ENCODE peak calls at places on chromosome 22, in eight cellular contexts. One of them, this sample, is unnamed. For H3K9me3, the result is how much of the 10 kb centered on the place peaks cover.

GRCh38 chr22:46076651-46077339 is 73.5 kb upstream of the PPARA start:
- DNase-seq in CD4-positive, alpha-beta T cell: no peak
- DNase-seq in ovary: no peak
- DNase-seq in K562: no peak
- DNase-seq in GM23248: peak
- DNase-seq in keratinocyte: no peak
- DNase-seq in heart right ventricle: no peak
- DNase-seq in left lung: peak
- DNase-seq in this sample: no peak

GRCh38 chr22:25114369-25115362 is 85.0 kb upstream of the CRYBB3 start:
- DNase-seq in K562: no peak
- DNase-seq in CD4-positive, alpha-beta T cell: no peak
- DNase-seq in keratinocyte: peak
- DNase-seq in left lung: no peak
- DNase-seq in heart right ventricle: no peak
- DNase-seq in ovary: no peak
- DNase-seq in GM23248: no peak
- DNase-seq in this sample: no peak

GRCh38 chr22:37627545-37627944 is 11.9 kb upstream of the SH3BP1 start:
- DNase-seq in left lung: peak
- DNase-seq in GM23248: no peak
- DNase-seq in ovary: no peak
- DNase-seq in K562: no peak
- DNase-seq in heart right ventricle: no peak
- DNase-seq in CD4-positive, alpha-beta T cell: peak
- DNase-seq in keratinocyte: no peak
- DNase-seq in this sample: no peak

GRCh38 chr22:38026130-38027111 is 30.8 kb upstream of the PICK1 start:
- DNase-seq in heart right ventricle: no peak
- DNase-seq in ovary: no peak
- DNase-seq in CD4-positive, alpha-beta T cell: no peak
- DNase-seq in left lung: peak
- DNase-seq in keratinocyte: no peak
- DNase-seq in GM23248: no peak
- DNase-seq in K562: no peak
- DNase-seq in this sample: no peak

GRCh38 chr22:23058063-23058462 is 12.3 kb upstream of the GNAZ start:
- DNase-seq in heart right ventricle: no peak
- DNase-seq in GM23248: no peak
- DNase-seq in left lung: no peak
- DNase-seq in keratinocyte: no peak
- DNase-seq in K562: peak
- DNase-seq in ovary: no peak
- DNase-seq in CD4-positive, alpha-beta T cell: no peak
- DNase-seq in this sample: no peak

GRCh38 chr22:37223965-37224551 is 11.8 kb upstream of the SSTR3 start:
- DNase-seq in keratinocyte: no peak
- DNase-seq in ovary: no peak
- DNase-seq in K562: no peak
- DNase-seq in CD4-positive, alpha-beta T cell: peak
- DNase-seq in heart right ventricle: no peak
- DNase-seq in GM23248: no peak
- DNase-seq in left lung: peak
- DNase-seq in this sample: no peak

GRCh38 chr22:40310081-40310770 is 36.1 kb upstream of the ADSL start:
- DNase-seq in K562: no peak
- DNase-seq in keratinocyte: no peak
- DNase-seq in GM23248: peak
- DNase-seq in left lung: no peak
- DNase-seq in heart right ventricle: no peak
- DNase-seq in ovary: no peak
- DNase-seq in CD4-positive, alpha-beta T cell: no peak
- DNase-seq in this sample: no peak

GRCh38 chr22:24337894-24338645 is 67.4 kb downstream of the SPECC1L start:
- DNase-seq in GM23248: no peak
- DNase-seq in ovary: no peak
- DNase-seq in K562: no peak
- DNase-seq in keratinocyte: no peak
- DNase-seq in heart right ventricle: no peak
- DNase-seq in CD4-positive, alpha-beta T cell: no peak
- DNase-seq in left lung: no peak
- DNase-seq in this sample: no peak

GRCh38 chr22:19019029-19019678 is 83.1 kb upstream of the PRODH start:
- DNase-seq in K562: no peak
- DNase-seq in GM23248: no peak
- DNase-seq in heart right ventricle: no peak
- DNase-seq in keratinocyte: no peak
- DNase-seq in CD4-positive, alpha-beta T cell: no peak
- DNase-seq in ovary: no peak
- DNase-seq in left lung: no peak
- DNase-seq in this sample: no peak

GRCh38 chr22:19235874-19236273 is 55.6 kb downstream of the CLTCL1 start:
- DNase-seq in K562: no peak
- DNase-seq in GM23248: no peak
- DNase-seq in keratinocyte: no peak
- DNase-seq in CD4-positive, alpha-beta T cell: no peak
- DNase-seq in left lung: no peak
- DNase-seq in heart right ventricle: no peak
- DNase-seq in ovary: no peak
- DNase-seq in this sample: no peak

GRCh38 chr22:30054067-30054763 is 26.0 kb upstream of the HORMAD2 start:
- DNase-seq in left lung: no peak
- DNase-seq in keratinocyte: no peak
- DNase-seq in ovary: no peak
- DNase-seq in K562: no peak
- DNase-seq in heart right ventricle: no peak
- DNase-seq in GM23248: no peak
- DNase-seq in CD4-positive, alpha-beta T cell: no peak
- DNase-seq in this sample: no peak

GRCh38 chr22:44727709-44728108 is 24.7 kb upstream of the ARHGAP8 start:
- DNase-seq in GM23248: no peak
- DNase-seq in CD4-positive, alpha-beta T cell: no peak
- DNase-seq in left lung: peak
- DNase-seq in K562: no peak
- DNase-seq in heart right ventricle: no peak
- DNase-seq in ovary: no peak
- DNase-seq in keratinocyte: no peak
- DNase-seq in this sample: no peak

GRCh38 chr22:20607157-20607907 is 99.9 kb downstream of the MED15 start:
- DNase-seq in CD4-positive, alpha-beta T cell: no peak
- DNase-seq in K562: no peak
- DNase-seq in ovary: no peak
- DNase-seq in heart right ventricle: no peak
- DNase-seq in GM23248: no peak
- DNase-seq in keratinocyte: no peak
- DNase-seq in left lung: peak
- DNase-seq in this sample: no peak

GRCh38 chr22:34800265-34800664 is 265.7 kb upstream of the ISX start:
- DNase-seq in CD4-positive, alpha-beta T cell: no peak
- DNase-seq in GM23248: no peak
- DNase-seq in K562: no peak
- DNase-seq in keratinocyte: no peak
- DNase-seq in ovary: peak
- DNase-seq in left lung: no peak
- DNase-seq in heart right ventricle: peak
- DNase-seq in this sample: no peak

GRCh38 chr22:34798605-34799004 is 267.4 kb upstream of the ISX start:
- DNase-seq in K562: no peak
- DNase-seq in GM23248: no peak
- DNase-seq in CD4-positive, alpha-beta T cell: no peak
- DNase-seq in keratinocyte: no peak
- DNase-seq in left lung: no peak
- DNase-seq in ovary: no peak
- DNase-seq in heart right ventricle: peak
- DNase-seq in this sample: no peak

GRCh38 chr22:34808618-34809017 is 257.3 kb upstream of the ISX start:
- DNase-seq in left lung: no peak
- DNase-seq in ovary: no peak
- DNase-seq in CD4-positive, alpha-beta T cell: no peak
- DNase-seq in heart right ventricle: no peak
- DNase-seq in keratinocyte: no peak
- DNase-seq in K562: no peak
- DNase-seq in GM23248: no peak
- DNase-seq in this sample: no peak

GRCh38 chr22:34801221-34801620 is 264.7 kb upstream of the ISX start:
- DNase-seq in heart right ventricle: no peak
- DNase-seq in left lung: peak
- DNase-seq in keratinocyte: no peak
- DNase-seq in GM23248: no peak
- DNase-seq in CD4-positive, alpha-beta T cell: no peak
- DNase-seq in ovary: no peak
- DNase-seq in K562: no peak
- DNase-seq in this sample: no peak

DNA sequence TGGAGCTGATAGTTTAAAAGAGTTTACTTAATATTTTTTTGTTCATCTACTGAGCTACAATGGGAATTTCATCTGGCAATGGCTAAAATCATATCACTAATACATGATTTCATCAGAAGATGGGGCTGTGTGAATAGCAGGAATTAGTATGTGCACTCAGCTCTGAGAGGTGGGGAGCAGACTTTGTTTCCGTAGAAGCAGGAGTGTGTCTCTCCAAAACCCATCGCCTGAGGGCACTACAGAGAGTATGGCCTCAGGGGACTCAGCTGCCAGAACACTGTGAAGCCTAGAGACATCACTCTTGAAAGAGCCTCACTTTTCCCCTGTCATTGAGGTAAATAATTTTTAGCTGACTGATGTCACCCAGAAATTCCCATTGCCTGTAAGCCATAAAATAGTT is 261.4 kb upstream of the ISX start:
- DNase-seq in GM23248: no peak
- DNase-seq in left lung: no peak
- DNase-seq in keratinocyte: no peak
- DNase-seq in K562: peak
- DNase-seq in CD4-positive, alpha-beta T cell: no peak
- DNase-seq in ovary: no peak
- DNase-seq in heart right ventricle: no peak
- DNase-seq in this sample: no peak
- H3K9me3 ChIP-seq in GM23248: under half
- H3K9me3 ChIP-seq in left lung: under half
- H3K9me3 ChIP-seq in keratinocyte: under half
- H3K9me3 ChIP-seq in K562: under half
- H3K9me3 ChIP-seq in CD4-positive, alpha-beta T cell: under half
- H3K9me3 ChIP-seq in ovary: under half
- H3K9me3 ChIP-seq in heart right ventricle: under half
- H3K9me3 ChIP-seq in this sample: under half

DNA sequence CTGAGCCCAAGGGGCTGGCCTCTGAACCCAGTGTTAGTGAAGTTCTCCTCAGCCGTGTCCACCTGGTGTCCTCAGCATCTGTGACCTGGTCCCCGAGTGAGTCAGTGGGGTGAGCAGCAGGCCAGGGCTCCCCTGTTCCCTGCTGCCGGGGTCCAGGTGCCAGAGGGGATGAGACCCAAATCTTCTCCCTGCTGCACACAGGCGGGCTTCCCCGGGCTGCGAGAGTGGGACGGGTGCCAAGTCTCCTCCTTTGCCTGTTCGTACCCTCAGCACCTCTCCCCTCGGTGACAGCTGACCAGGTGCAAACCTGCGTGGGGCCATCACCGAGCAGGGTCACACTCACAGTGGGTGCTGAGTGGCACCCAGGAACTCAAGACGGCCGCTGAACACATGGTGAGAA is 514.6 kb downstream of the TBC1D22A start:
- DNase-seq in heart right ventricle: no peak
- DNase-seq in GM23248: no peak
- DNase-seq in ovary: no peak
- DNase-seq in keratinocyte: no peak
- DNase-seq in K562: no peak
- DNase-seq in left lung: no peak
- DNase-seq in CD4-positive, alpha-beta T cell: no peak
- DNase-seq in this sample: no peak
- H3K9me3 ChIP-seq in heart right ventricle: under half
- H3K9me3 ChIP-seq in GM23248: under half
- H3K9me3 ChIP-seq in ovary: under half
- H3K9me3 ChIP-seq in keratinocyte: under half
- H3K9me3 ChIP-seq in K562: under half
- H3K9me3 ChIP-seq in left lung: under half
- H3K9me3 ChIP-seq in CD4-positive, alpha-beta T cell: under half
- H3K9me3 ChIP-seq in this sample: under half

DNA sequence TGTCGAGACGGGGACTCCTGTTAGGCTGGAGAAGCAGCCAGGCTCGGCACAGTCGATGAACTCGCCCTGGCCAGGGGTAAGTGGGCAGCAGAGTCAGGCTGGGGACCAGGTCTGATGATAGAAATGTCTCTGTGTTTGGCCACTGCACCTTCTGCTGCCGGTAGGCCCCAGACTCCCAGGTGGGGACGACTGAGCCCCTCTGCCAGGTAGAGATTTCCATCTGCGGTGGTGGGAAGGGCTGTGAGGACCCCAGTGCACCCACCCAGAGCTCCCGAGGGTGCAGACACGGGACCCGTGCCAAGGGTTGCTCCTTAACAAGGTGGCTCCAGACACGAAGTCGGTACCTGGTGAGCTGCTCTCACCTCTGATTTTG is 862.5 kb downstream of the TBC1D22A start:
- DNase-seq in heart right ventricle: no peak
- DNase-seq in K562: no peak
- DNase-seq in keratinocyte: no peak
- DNase-seq in GM23248: no peak
- DNase-seq in CD4-positive, alpha-beta T cell: no peak
- DNase-seq in left lung: no peak
- DNase-seq in ovary: no peak
- DNase-seq in this sample: no peak
- H3K9me3 ChIP-seq in heart right ventricle: under half
- H3K9me3 ChIP-seq in K562: under half
- H3K9me3 ChIP-seq in keratinocyte: under half
- H3K9me3 ChIP-seq in GM23248: under half
- H3K9me3 ChIP-seq in CD4-positive, alpha-beta T cell: under half
- H3K9me3 ChIP-seq in left lung: under half
- H3K9me3 ChIP-seq in ovary: under half
- H3K9me3 ChIP-seq in this sample: under half

DNA sequence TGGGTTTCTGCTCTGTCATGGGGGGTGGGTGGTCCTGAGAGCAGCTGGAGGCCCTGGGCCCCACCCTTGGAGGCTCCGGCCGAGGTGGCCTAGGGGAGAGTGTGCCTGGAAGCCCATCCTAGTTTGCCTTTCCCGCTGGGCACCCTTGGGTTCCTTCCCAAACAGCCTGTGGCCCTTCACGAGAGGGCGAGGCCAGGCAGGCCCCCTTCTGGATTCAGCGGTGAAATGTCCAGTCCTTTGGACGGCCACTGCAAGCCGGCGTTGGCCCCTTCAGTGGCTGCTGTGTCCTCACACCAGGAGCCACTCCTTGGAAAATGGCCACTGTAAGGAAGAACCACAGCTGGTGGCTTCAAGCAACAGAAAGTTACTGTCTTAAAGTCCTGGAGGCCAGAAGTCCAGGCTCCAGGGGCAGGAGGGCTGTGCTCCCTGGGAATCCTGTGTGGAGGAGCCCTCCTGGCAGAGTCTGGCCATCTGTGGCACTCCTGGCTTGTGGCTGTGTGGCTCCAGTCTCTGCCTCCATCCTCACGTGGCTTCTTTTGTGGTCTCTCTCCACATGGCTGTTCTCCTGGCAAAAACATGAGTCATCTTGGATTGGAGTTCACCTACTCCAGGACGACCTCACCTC is 854.1 kb downstream of the TBC1D22A start:
- DNase-seq in heart right ventricle: no peak
- DNase-seq in keratinocyte: no peak
- DNase-seq in K562: no peak
- DNase-seq in left lung: no peak
- DNase-seq in GM23248: no peak
- DNase-seq in CD4-positive, alpha-beta T cell: no peak
- DNase-seq in ovary: no peak
- DNase-seq in this sample: no peak
- H3K9me3 ChIP-seq in heart right ventricle: under half
- H3K9me3 ChIP-seq in keratinocyte: under half
- H3K9me3 ChIP-seq in K562: under half
- H3K9me3 ChIP-seq in left lung: under half
- H3K9me3 ChIP-seq in GM23248: under half
- H3K9me3 ChIP-seq in CD4-positive, alpha-beta T cell: under half
- H3K9me3 ChIP-seq in ovary: under half
- H3K9me3 ChIP-seq in this sample: under half